ENCODE peak calls at places on chromosomes 6 and 20, in six cellular contexts. W, U, L, Y, S and H are unnamed samples.

GRCh38 chr6:113856011-113856551 is 1.1 kb upstream of the MARCKS start:
- DNase-seq in W (no peak), U (no peak), L (no peak), Y (no peak), S (no peak), H (no peak)

GRCh38 chr20:24084281-24084680 is 95.7 kb upstream of the GGTLC1 start:
- DNase-seq in W (no peak), U (no peak), L (no peak), Y (no peak), S (no peak), H (no peak)

GRCh38 chr20:9072741-9073310 is 3.9 kb downstream of the PLCB4 start:
- DNase-seq in W (no peak), U (no peak), L (no peak), Y (no peak), S (no peak), H (peak; percentile 13)

GRCh38 chr6:43851204-43851855 is 81.3 kb downstream of the VEGFA start:
- DNase-seq in W (no peak), U (no peak), L (peak; percentile 36), Y (no peak), S (no peak), H (no peak)

GRCh38 chr6:165401092-165401491 is 91.7 kb upstream of the C6orf118 start:
- DNase-seq in W (no peak), U (no peak), L (no peak), Y (no peak), S (no peak), H (no peak)

GRCh38 chr6:128367437-128367836 is 153.0 kb downstream of the PTPRK start:
- DNase-seq in W (no peak), U (no peak), L (no peak), Y (no peak), S (no peak), H (no peak)

GRCh38 chr6:119110601-119111548 is 32.4 kb upstream of the FAM184A start:
- DNase-seq in W (peak; percentile 44), U (peak; percentile 65), L (peak; percentile 69), Y (no peak), S (peak; percentile 28), H (peak; percentile 16)

GRCh38 chr20:20241966-20242365 is 125.9 kb upstream of the INSM1 start:
- DNase-seq in W (no peak), U (no peak), L (no peak), Y (no peak), S (no peak), H (no peak)

GRCh38 chr6:37456816-37457560 is 24.0 kb downstream of the CMTR1 start:
- DNase-seq in W (no peak), U (no peak), L (no peak), Y (no peak), S (no peak), H (no peak)

GRCh38 chr6:16909599-16910360 is 148.5 kb upstream of the ATXN1 start:
- DNase-seq in W (no peak), U (no peak), L (no peak), Y (no peak), S (no peak), H (no peak)

GRCh38 chr6:105051941-105052471 is 95.1 kb downstream of the LIN28B start:
- DNase-seq in W (no peak), U (no peak), L (no peak), Y (no peak), S (no peak), H (no peak)

GRCh38 chr20:51121901-51122412 is 99.0 kb upstream of the KCNG1 start:
- DNase-seq in W (no peak), U (no peak), L (no peak), Y (no peak), S (no peak), H (no peak)

GRCh38 chr20:46196990-46197389 is 78.9 kb downstream of the CD40 start:
- DNase-seq in W (no peak), U (no peak), L (no peak), Y (no peak), S (no peak), H (no peak)

GRCh38 chr6:42505377-42505702 is 53.6 kb upstream of the TRERF1 start:
- DNase-seq in W (no peak), U (no peak), L (no peak), Y (no peak), S (no peak), H (no peak)

GRCh38 chr6:20933057-20933792 is 399.0 kb downstream of the CDKAL1 start:
- DNase-seq in W (no peak), U (no peak), L (peak; percentile 5), Y (no peak), S (no peak), H (no peak)

GRCh38 chr20:835220-836045 is 1.9 kb downstream of the FAM110A start:
- DNase-seq in W (no peak), U (no peak), L (no peak), Y (no peak), S (no peak), H (no peak)

GRCh38 chr6:132464538-132465256 is 48.2 kb downstream of the STX7 start:
- DNase-seq in W (no peak), U (no peak), L (peak; percentile 32), Y (no peak), S (no peak), H (no peak)

GRCh38 chr6:97621111-97621510 is 338.1 kb upstream of the MMS22L start:
- DNase-seq in W (no peak), U (no peak), L (no peak), Y (no peak), S (no peak), H (no peak)

GRCh38 chr6:1596088-1596852 is 13.4 kb upstream of the FOXC1 start:
- DNase-seq in W (no peak), U (peak; percentile 90), L (peak; percentile 50), Y (no peak), S (no peak), H (no peak)

GRCh38 chr6:16751251-16751946 is 9.9 kb downstream of the ATXN1 start:
- DNase-seq in W (no peak), U (no peak), L (no peak), Y (no peak), S (no peak), H (no peak)

GRCh38 chr6:54617730-54618129 is 228.8 kb upstream of the FAM83B start:
- DNase-seq in W (no peak), U (no peak), L (peak; percentile 6), Y (no peak), S (no peak), H (no peak)

GRCh38 chr6:35258336-35258735 is 1.2 kb upstream of the ZNF76 start:
- DNase-seq in W (no peak), U (no peak), L (no peak), Y (no peak), S (no peak), H (no peak)

GRCh38 chr6:35259946-35260626 is 551 bp downstream of the ZNF76 start:
- DNase-seq in W (peak; percentile 42), U (peak; percentile 98), L (peak; percentile 79), Y (peak; percentile 86), S (peak; percentile 55), H (no peak)

GRCh38 chr6:35259194-35259945 is at the start of gene ZNF76:
- DNase-seq in W (peak; percentile 95), U (peak; percentile 99), L (peak; percentile 96), Y (peak; percentile 94), S (peak; percentile 63), H (peak; percentile 93)

GRCh38 chr6:35260642-35261570 is 1.4 kb downstream of the ZNF76 start:
- DNase-seq in W (no peak), U (no peak), L (no peak), Y (no peak), S (no peak), H (no peak)

DNA sequence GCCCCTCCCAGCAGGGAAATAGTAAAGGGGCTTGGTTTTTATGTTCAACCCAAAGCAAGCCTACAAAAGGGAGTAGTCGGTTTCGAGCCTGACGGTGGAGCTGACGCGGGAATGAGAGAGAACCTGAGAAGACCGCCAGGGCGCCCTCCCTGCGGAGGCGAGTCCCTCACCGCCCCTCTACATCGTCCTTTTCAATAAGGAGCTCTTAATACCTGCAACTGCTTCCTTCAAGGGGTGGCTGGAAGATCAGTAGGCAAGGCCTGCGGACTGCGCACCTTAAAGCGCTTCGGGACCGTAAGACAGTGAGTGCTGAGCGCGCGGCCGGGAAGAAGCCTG is 709 bp upstream of the ZNF76 start:
- DNase-seq in W (peak; percentile 32), U (peak; percentile 67), L (peak; percentile 52), Y (no peak), S (no peak), H (no peak)
- TF ChIP-seq ZNF274 in W (no peak), U (no peak), L (no peak), Y (no peak), S (no peak), H (no peak)

GRCh38 chr20:38145094-38146075 is 19.7 kb downstream of the TGM2 start:
- DNase-seq in W (no peak), U (no peak), L (peak; percentile 45), Y (no peak), S (no peak), H (no peak)

GRCh38 chr20:38144608-38145093 is 20.4 kb downstream of the TGM2 start:
- DNase-seq in W (no peak), U (no peak), L (no peak), Y (no peak), S (no peak), H (no peak)

GRCh38 chr20:38141889-38142494 is 23.1 kb downstream of the TGM2 start:
- DNase-seq in W (no peak), U (no peak), L (no peak), Y (no peak), S (no peak), H (no peak)

GRCh38 chr20:38143238-38143645 is 21.8 kb downstream of the TGM2 start:
- DNase-seq in W (no peak), U (peak; percentile 44), L (peak; percentile 99), Y (no peak), S (no peak), H (no peak)

DNA sequence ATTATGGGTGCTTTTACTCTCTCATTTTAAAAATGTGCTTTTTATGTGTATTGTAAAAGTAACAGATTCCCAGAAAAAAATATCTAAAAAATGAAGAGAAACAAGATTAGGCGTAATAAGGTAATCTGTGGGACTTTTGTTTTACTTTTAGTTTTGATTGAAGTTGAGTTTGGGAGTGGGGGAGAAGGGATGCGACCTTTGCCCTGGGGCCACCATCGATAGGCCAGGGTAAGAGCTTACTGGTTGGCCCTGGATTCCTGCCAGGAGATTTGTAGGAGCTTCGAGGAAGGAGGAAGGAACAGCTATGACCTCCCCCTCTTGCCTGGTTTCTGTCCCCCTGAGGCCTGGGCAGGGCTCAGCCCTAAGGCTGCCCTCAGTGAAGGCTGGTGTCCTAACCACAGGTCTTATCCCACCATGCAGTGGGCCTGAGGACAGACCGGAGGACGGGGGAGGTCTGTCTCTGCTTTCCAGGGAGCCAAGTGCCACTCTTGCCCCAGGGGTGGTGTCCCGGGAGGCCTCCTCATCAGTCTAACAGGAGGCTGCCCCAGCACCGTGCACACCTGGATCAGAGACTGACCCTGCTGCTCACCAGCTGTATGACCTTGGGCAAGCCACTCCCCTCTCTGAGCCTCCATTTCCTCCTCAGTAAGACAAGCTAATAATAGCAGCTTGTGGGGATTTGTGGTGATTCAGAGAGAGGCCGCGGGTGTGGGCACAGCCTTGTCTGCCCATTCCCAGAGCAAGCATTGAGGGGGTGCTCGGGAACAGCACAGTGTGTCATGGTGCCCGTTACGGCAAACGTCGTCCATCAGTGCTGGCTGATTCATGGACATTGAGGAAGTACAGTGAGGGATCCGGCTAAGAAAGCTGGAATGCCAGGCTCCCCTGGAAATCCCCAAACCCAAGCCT is 21.2 kb downstream of the TGM2 start:
- DNase-seq in W (no peak), U (peak; percentile 58), L (peak; percentile 91), Y (no peak), S (no peak), H (no peak)
- TF ChIP-seq YY1 in W (no peak), U (no peak), L (peak; percentile 17), Y (no peak), S (no peak), H (no peak)

GRCh38 chr20:32761417-32761830 is 761 bp upstream of the DNMT3B start:
- DNase-seq in W (no peak), U (no peak), L (no peak), Y (no peak), S (no peak), H (no peak)
- H3K9ac ChIP-seq in W (peak overlapping the region; percentile 95), U (peak overlapping the region; percentile 89), L (peak overlapping the region; percentile 50), Y (no peak overlapping the region), S (peak overlapping the region; percentile 36), H (peak overlapping the region; percentile 66)

GRCh38 chr6:33207569-33208088 is 671 bp upstream of the RING1 start:
- DNase-seq in W (no peak), U (no peak), L (no peak), Y (no peak), S (no peak), H (no peak)
- TF ChIP-seq ZNF274 in W (no peak), U (no peak), L (no peak), Y (no peak), S (no peak), H (no peak)